ENCODE peak calls at places on chromosomes 2 and 18, in four cellular contexts. M is body of pancreas, L is heart left ventricle, K is NB4. E is an unnamed sample.

GRCh38 chr2:223797073-223797472 is 40.3 kb downstream of the AP1S3 start:
- DNase-seq in M (no peak), L (no peak), K (no peak), E (no peak)

GRCh38 chr2:23541453-23542334 is 156.7 kb downstream of the KLHL29 start:
- DNase-seq in M (no peak), L (no peak), K (peak), E (no peak)

GRCh38 chr2:234606906-234607305 is 110.0 kb upstream of the ARL4C start:
- DNase-seq in M (no peak), L (no peak), K (no peak), E (no peak)

GRCh38 chr18:32701288-32701687 is 71.5 kb downstream of the KLHL14 start:
- DNase-seq in M (no peak), L (no peak), K (no peak), E (no peak)

GRCh38 chr2:226799976-226800940 is 638 bp upstream of the IRS1 start:
- DNase-seq in M (peak), L (no peak), K (peak), E (peak)

GRCh38 chr2:207188601-207189000 is 22.9 kb upstream of the KLF7 start:
- DNase-seq in M (no peak), L (no peak), K (no peak), E (no peak)

GRCh38 chr2:60926751-60927568 is 45.6 kb downstream of the REL start:
- DNase-seq in M (no peak), L (no peak), K (peak), E (no peak)

GRCh38 chr2:12014088-12014960 is 267.9 kb downstream of the LPIN1 start:
- DNase-seq in M (no peak), L (peak), K (no peak), E (peak)

GRCh38 chr18:68072744-68073143 is 556.2 kb upstream of the DSEL start:
- DNase-seq in M (no peak), L (no peak), K (no peak), E (no peak)

GRCh38 chr18:13287372-13287771 is 68.8 kb downstream of the LDLRAD4 start:
- DNase-seq in M (no peak), L (no peak), K (no peak), E (peak)

GRCh38 chr18:48750485-48751175 is 200.1 kb downstream of the SMAD7 start:
- DNase-seq in M (no peak), L (peak), K (no peak), E (no peak)

GRCh38 chr18:72941001-72941400 is 73.2 kb upstream of the NETO1 start:
- DNase-seq in M (no peak), L (no peak), K (no peak), E (no peak)

DNA sequence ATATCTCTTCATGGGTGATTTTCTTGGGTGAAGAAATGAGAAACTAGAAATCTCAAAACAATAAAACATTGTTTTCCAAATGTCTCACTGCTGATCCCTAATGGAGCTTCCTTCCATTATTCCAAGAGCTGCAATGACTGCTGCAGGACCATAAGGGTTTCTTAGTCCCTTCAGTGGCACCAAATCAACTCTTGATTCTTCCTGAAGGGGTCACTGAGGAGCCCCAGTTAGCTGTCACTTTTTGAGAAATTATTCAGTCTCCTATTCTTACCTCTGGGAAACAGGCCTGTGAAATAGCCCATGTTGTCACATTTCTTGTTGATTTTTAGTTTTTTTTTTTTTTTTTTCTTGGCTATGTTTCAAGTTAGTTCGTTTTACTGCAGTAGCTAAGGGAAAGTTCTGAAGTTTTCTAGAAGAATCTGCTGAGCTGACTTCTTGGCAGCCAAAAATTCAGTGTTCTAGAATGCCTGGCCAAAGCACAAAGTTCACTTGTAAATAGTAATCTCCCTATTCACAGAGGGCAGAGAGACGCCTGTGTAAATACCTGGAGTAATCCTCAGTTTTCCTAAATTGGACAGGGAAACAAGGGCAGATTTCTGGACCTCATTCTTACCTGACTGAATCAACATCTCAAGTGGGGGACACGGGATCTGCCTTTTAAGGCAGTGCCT is 480.0 kb downstream of the RIT2 start:
- DNase-seq in M (no peak), L (no peak), K (peak), E (no peak)
- TF ChIP-seq CTCF in M (no peak), L (no peak), K (no peak), E (no peak)

DNA sequence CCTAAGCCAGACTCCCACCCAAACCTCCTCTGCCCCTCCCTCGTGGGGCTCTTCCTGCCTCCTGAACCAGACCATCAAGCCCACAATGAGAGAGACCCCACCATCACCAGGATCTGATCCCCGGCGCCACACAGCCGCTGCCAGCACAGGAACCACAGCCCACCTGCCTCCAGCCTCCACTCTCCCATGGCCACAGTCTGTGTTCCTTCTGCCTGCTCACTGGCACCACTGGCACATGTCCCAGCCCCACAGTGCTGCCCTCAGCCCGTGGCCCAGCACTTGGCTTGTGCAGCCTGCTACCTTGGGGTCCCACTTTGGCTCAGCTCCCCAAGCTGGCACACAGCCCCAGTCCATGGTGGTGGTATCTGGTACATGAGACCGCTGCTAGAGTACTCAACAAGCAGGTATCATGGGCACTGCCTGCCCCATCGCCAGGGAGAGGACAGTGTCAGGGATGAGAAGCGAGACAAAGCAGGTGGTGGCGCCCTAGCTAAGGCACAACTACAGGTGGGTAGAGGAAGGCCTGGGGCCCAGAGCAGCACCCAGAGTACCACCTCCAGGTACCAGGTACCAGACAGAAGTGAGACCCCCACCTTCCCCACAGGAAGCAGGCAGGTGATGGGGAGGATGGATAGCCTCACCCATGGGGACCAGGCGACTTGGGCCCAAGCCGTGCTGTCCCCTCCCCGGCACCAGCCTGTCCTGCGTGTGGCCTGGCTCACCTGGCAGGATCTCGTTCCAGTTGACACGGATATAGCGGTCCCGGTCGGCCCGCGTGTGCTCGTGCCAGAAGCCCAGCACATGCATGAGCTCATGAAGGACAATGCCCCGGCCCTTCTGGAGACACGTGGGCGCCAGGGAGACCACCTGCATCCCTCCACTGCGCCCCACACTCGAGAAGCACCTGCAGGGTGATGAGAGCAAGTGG is 6.2 kb downstream of the ASTL start:
- DNase-seq in M (no peak), L (peak), K (no peak), E (no peak)
- TF ChIP-seq POLR2A in M (no peak), L (no peak), K (no peak), E (no peak)

DNA sequence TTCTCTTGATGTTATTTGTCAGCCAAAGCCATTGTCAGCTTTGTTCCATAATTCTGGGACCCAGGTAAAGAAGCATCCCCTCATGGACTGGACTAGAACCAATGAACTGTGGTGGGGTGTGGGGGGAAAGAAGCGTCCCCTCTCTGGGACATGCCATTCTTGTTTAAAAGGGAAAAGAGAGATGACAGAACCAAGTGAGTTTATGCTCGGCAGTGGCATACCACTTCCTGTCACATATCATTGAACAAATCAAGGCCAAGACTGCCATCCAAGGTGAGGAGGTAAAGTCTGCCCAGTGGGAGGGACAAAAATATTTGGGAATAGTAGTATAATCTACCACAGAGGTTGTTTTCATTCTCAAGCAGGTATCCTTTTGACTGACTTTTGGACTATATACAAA is 4.7 kb upstream of the GLS start:
- DNase-seq in M (no peak), L (no peak), K (no peak), E (no peak)
- H3K4me3 ChIP-seq in M (no peak), L (no peak), K (no peak), E (no peak)

DNA sequence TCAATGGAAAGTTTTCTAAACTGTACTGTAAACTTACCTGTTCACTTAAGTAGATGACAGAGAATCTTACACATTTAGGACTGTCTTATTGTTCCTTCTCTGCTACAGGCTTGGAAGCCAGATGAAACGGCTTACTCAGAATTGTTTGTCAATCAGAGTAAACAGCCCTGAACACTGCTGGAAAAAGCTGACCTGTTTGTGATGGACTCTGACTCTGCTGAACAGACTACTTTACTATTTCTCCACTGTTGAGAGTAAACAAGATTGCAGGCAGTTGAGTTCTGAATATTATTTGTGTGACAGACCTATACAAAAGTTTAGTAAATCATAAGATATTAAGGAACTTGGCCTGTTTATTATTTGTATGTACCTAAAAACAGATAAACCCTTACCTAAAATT is 99.0 kb downstream of the NOL10 start:
- DNase-seq in M (no peak), L (no peak), K (no peak), E (no peak)
- TF ChIP-seq CTCF in M (no peak), L (no peak), K (no peak), E (no peak)

DNA sequence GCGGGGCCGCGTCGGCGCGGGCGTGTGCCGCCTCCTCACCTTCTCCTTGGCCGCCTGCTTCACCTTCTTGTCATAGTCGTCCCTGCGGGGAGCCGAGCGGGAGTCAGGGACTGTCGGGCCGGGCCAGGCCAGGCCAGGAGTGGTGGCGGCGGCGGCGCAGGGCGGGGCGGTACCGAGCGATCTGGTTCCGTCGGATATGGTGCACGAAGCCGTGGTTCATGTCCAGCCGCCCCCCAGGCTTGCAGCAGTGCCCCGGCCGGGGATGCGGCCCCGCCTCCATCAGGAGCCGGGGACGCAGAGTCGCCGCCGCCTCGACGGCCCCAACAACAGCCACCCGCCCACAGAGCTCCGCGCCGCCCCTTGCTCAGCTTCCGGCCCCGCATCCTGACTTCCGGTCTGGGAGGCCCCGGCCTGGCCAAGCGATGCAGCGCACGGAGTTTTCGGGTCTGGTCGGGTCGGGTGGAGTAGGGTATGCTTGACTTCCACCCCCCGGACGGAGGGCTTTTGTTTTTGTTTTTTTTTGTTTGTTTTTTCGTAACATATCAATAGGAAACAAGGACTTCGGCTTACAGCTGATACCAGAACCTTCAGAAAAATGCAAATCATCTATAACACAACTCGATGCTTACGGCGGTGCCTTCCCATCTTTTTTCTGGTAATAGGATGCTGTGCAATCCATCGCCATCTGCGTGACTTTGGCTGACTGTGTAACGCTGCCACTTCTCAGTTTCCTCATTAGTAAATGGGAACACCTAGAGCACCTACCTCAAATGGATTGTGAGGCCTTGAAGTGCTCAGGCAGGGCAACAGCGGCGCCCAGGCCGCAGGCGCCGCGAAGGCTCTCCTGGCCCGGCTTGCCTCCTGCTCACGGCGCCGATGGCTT is at the start of gene C2orf68:
- DNase-seq in M (peak), L (peak), K (peak), E (peak)
- TF ChIP-seq POLR2A in M (peak), L (no peak), K (peak), E (no peak)

E was measured in lower leg skin.